ENCODE peak calls at places on chromosome 20, in four cellular contexts. S, D, F and O are unnamed samples. For H3K4me1, the result is how much of the 10 kb centered on the place peaks cover.

GRCh38 chr20:17369506-17369905 is 142.7 kb downstream of the PCSK2 start:
- DNase-seq in S (no peak), F (no peak), D (no peak), O (no peak)

GRCh38 chr20:1144401-1145172 is 26.2 kb downstream of the PSMF1 start:
- DNase-seq in F (no peak), S (no peak), D (no peak), O (no peak)

GRCh38 chr20:37516697-37517370 is 4.2 kb upstream of the NNAT start:
- DNase-seq in S (no peak), D (no peak), F (no peak), O (no peak)

GRCh38 chr20:31684153-31685003 is 38.3 kb downstream of the BCL2L1 start:
- DNase-seq in F (peak), S (no peak), D (no peak), O (no peak)

GRCh38 chr20:5073154-5074049 is 46.4 kb downstream of the PCNA start:
- DNase-seq in F (no peak), S (peak), D (no peak), O (peak)

GRCh38 chr20:38313676-38314075 is 9.7 kb downstream of the BPI start:
- DNase-seq in D (no peak), F (no peak), S (no peak), O (no peak)

GRCh38 chr20:1632228-1632577 is 12.4 kb upstream of the SIRPB1 start:
- DNase-seq in D (no peak), F (no peak), S (no peak), O (no peak)

GRCh38 chr20:35886537-35886936 is 67.8 kb downstream of the SCAND1 start:
- DNase-seq in F (no peak), D (no peak), S (no peak), O (no peak)

GRCh38 chr20:4885877-4886276 is 115.4 kb downstream of the SLC23A2 start:
- DNase-seq in D (no peak), S (no peak), F (no peak), O (no peak)

GRCh38 chr20:53707341-53708102 is 113.9 kb upstream of the ZNF217 start:
- DNase-seq in F (peak), D (no peak), S (no peak), O (no peak)

GRCh38 chr20:62344092-62344491 is 23.0 kb downstream of the LAMA5 start:
- DNase-seq in F (no peak), D (no peak), S (no peak), O (no peak)

GRCh38 chr20:37390891-37391525 is 45.1 kb downstream of the SRC start:
- DNase-seq in F (no peak), S (no peak), D (no peak), O (peak)

GRCh38 chr20:38726849-38727601 is 2.7 kb downstream of the SLC32A1 start:
- DNase-seq in F (peak), D (no peak), S (no peak), O (no peak)

GRCh38 chr20:44098657-44099056 is 88.3 kb downstream of the JPH2 start:
- DNase-seq in D (no peak), S (no peak), F (no peak), O (no peak)

GRCh38 chr20:41201760-41202159 is 64.4 kb downstream of the PLCG1 start:
- DNase-seq in F (no peak), D (no peak), S (no peak), O (no peak)

GRCh38 chr20:41572010-41572572 is 46.1 kb downstream of the CHD6 start:
- DNase-seq in S (no peak), D (no peak), F (no peak), O (no peak)

DNA sequence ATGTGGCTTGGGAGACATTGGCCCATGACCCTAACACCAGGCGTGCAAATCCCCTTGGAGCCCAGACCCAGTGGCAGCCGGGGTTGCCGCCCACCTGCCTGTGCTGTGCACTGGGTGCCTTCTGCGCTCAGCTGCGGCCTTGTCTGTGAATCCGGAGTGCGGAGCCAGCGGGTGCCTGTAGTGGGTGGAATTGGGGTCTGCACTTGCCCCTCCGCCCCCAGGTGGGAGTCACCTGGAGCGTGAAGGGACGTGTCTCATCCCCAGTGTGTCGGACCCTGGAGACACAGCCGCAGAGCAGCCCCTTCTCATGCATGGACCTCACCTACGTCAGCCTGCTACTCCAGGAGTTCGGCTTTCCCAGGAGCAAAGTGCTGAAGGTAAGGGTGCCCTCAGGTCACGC is 22.9 kb upstream of the PYGB start:
- DNase-seq in F (no peak), D (no peak), S (no peak), O (no peak)
- H3K4me1 ChIP-seq in F (under half), D (under half), S (under half), O (under half)

GRCh38 chr20:18397090-18397489 is 69.7 kb downstream of the DZANK1 start:
- DNase-seq in F (no peak), S (no peak), D (no peak), O (no peak)
- H3K27ac ChIP-seq in F (no peak), S (no peak), D (no peak), O (no peak)

GRCh38 chr20:33826270-33826897 is 15.2 kb downstream of the CHMP4B start:
- DNase-seq in D (no peak), F (no peak), S (peak), O (no peak)
- H3K4me1 ChIP-seq in D (under half), F (under half), S (half or more), O (half or more)

GRCh38 chr20:18497603-18498002 is 578 bp upstream of the RBBP9 start:
- DNase-seq in D (no peak), F (no peak), S (no peak), O (no peak)
- H3K27ac ChIP-seq in D (peak), F (no peak), S (no peak), O (peak)

GRCh38 chr20:48781634-48782033 is 46.2 kb downstream of the PREX1 start:
- DNase-seq in S (no peak), D (no peak), F (no peak), O (no peak)
- H3K4me1 ChIP-seq in S (under half), D (under half), F (under half), O (under half)

DNA sequence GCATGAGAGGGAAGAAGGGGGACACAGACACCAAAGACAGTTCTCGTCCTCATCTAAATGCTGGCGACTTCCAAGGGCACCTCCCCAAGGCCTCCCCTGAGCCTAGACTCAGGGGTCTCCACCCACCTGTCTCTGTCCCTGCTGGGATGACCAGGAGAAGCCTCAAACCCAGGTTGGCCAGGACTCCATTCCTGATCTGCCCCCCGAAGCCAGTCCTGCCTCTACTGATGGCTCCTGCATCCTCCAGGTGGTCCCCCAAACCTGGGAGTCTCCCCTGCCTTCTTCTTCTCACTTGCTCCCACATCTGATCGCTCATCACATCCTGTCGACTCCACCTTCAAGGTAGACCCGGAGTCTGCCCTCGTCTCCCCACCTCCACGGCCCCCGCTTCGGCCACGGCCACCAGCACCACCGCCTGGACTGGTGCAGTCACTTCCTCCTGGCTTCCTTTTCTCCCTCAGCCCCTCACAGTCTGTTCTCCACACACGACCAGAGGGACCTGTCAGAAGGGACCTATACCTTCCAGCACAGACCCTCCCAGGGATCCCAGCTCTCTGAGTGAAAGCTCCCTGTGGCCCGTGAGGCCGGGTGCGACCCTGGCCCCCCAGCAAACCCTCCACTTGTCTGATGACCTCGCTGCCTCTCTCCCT is 92.1 kb downstream of the CEBPB start:
- DNase-seq in S (no peak), D (no peak), F (no peak), O (no peak)
- H3K27ac ChIP-seq in S (no peak), D (no peak), F (no peak), O (peak)

DNA sequence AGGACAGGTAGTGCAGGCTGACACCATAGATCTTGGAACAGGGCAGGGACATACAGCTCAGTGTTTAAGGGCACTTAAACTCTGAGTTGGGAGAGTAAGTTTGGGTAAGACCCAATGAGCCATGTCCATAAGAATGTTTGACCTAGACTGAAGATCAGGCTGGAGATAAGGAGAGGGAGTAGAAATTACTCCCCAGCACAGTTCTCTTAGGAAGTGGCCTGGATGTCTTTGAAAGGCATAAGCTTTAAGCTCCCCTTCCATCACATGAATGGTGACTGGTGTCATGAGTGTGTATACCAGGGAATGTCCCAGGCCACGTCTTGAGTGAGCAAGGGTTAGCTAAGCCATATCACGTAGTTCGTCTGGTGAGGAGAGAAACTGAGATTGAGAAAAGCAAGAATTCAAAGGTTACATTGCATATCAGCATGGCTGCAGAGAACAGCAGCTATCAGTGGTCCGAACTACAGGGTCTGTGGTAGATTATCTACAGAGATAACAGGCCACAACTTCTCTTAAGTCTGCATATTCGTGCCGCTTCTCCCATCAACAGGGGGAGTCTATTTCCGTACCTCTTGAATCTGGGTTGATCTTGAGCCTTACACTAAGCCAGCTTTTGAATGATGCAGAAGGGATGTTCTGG is 60.1 kb upstream of the BMP2 start:
- DNase-seq in S (no peak), F (no peak), D (no peak), O (no peak)
- H3K4me1 ChIP-seq in S (half or more), F (under half), D (under half), O (under half)

GRCh38 chr20:2751868-2752630 is 48.4 kb downstream of the CPXM1 start:
- DNase-seq in D (no peak), S (peak), F (no peak), O (no peak)
- H3K27ac ChIP-seq in D (no peak), S (peak), F (no peak), O (no peak)

DNA sequence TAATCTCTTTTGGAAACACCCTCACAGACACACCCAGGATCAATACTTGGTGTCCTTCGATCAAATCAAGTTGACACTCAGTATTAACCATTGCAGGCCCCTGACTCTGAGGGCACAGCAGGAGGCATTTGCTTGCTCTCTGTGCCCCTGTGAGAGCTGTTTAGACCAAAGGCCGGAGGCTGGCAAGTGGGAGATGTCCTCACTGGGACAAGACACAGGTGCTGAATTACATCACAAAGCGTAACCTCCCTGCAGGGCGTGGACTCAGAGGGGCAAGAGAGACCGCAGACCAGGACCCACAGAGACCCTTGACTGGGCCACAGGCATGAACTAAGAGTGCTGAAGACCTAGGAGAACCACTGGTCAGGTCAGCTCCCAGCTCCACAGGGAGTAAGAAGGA is at the start of gene CST8:
- DNase-seq in S (no peak), F (no peak), D (no peak), O (no peak)
- H3K4me1 ChIP-seq in S (under half), F (under half), D (under half), O (under half)

DNA sequence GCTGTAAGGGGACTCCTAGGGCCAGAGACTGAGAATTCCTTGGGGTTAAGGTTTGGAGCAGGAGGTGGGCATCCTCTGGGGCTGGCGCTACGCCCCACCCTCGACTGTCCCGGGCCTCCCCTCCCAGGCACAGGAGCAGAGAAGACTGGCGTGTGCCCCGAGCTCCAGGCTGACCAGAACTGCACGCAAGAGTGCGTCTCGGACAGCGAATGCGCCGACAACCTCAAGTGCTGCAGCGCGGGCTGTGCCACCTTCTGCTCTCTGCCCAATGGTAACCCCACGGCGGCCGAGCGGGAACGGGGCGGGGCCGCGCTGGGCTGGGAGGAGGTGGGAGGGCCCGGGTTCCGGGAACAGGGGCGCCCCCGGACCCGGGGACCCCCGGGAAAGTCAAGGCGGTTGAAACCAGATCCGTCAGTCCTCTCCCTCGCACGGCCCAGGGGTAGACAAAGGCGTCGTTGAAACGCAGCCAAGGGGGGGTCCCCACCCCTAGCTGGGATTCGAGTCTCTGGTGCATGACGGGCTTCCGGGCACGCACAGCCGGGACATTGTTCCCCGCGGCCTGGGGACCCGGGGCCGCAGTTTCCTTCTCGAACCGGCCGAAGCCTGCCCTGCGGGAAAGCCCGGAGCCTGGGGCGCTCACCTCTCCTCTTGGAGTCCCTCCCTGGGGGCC is 844 bp downstream of the WFDC2 start:
- DNase-seq in D (no peak), F (no peak), S (peak), O (peak)
- H3K27ac ChIP-seq in D (no peak), F (no peak), S (peak), O (peak)